ENCODE peak calls at places on chromosomes 1 and 21, in four cellular contexts. N, K, Z and B are unnamed samples.

GRCh38 chr1:111719561-111720239 is 19.5 kb downstream of the INKA2 start:
- DNase-seq in N (no peak), K (no peak), Z (no peak), B (no peak)

GRCh38 chr1:31732751-31733289 is 29.0 kb upstream of the COL16A1 start:
- DNase-seq in N (no peak), K (no peak), Z (no peak), B (no peak)

GRCh38 chr1:119141020-119141424 is 569 bp upstream of the WARS2 start:
- DNase-seq in N (peak; percentile 31), K (peak; percentile 41), Z (peak; percentile 76), B (no peak)

GRCh38 chr1:50983403-50983802 is 13.4 kb downstream of the CDKN2C start:
- DNase-seq in N (no peak), K (no peak), Z (no peak), B (no peak)

GRCh38 chr1:69919922-69920273 is 285.5 kb downstream of the LRRC40 start:
- DNase-seq in N (no peak), K (no peak), Z (no peak), B (no peak)

GRCh38 chr1:188723332-188724020 is 1754.2 kb downstream of the BRINP3 start:
- DNase-seq in N (no peak), K (no peak), Z (no peak), B (no peak)

GRCh38 chr1:75712306-75712705 is 12.2 kb upstream of the ACADM start:
- DNase-seq in N (no peak), K (no peak), Z (no peak), B (no peak)

GRCh38 chr1:84089470-84090261 is 54.4 kb upstream of the PRKACB start:
- DNase-seq in N (no peak), K (peak; percentile 88), Z (no peak), B (no peak)

GRCh38 chr1:79760521-79760920 is 754.0 kb upstream of the ADGRL4 start:
- DNase-seq in N (no peak), K (no peak), Z (no peak), B (no peak)

GRCh38 chr1:212118167-212118871 is 82.8 kb downstream of the DTL start:
- DNase-seq in N (no peak), K (peak; percentile 30), Z (no peak), B (no peak)

GRCh38 chr1:41849211-41849759 is 69.4 kb downstream of the HIVEP3 start:
- DNase-seq in N (no peak), K (no peak), Z (no peak), B (no peak)

GRCh38 chr1:239232921-239233320 is 153.4 kb upstream of the CHRM3 start:
- DNase-seq in N (no peak), K (no peak), Z (no peak), B (no peak)

GRCh38 chr21:22881131-22881530 is 1882.9 kb downstream of the NCAM2 start:
- DNase-seq in N (no peak), K (no peak), Z (no peak), B (no peak)

GRCh38 chr1:212667223-212668139 is 32.2 kb downstream of the BATF3 start:
- DNase-seq in N (no peak), K (peak; percentile 100), Z (no peak), B (no peak)

GRCh38 chr1:8019229-8019620 is 6.9 kb downstream of the ERRFI1 start:
- DNase-seq in N (no peak), K (no peak), Z (no peak), B (no peak)

GRCh38 chr1:152869808-152870419 is 8.2 kb upstream of the SMCP start:
- DNase-seq in N (peak; percentile 44), K (peak; percentile 66), Z (peak; percentile 78), B (peak; percentile 64)

GRCh38 chr1:222182641-222183040 is 365.3 kb downstream of the HHIPL2 start:
- DNase-seq in N (no peak), K (peak; percentile 71), Z (no peak), B (no peak)

GRCh38 chr1:232274236-232274855 is 355.6 kb downstream of the SIPA1L2 start:
- DNase-seq in N (no peak), K (no peak), Z (no peak), B (no peak)

GRCh38 chr21:23921670-23922418 is 1685.4 kb downstream of the MRPL39 start:
- DNase-seq in N (no peak), K (no peak), Z (no peak), B (no peak)

GRCh38 chr21:37072239-37072987 is 458 bp downstream of the PIGP start:
- DNase-seq in N (peak; percentile 70), K (peak; percentile 78), Z (peak; percentile 90), B (no peak)

GRCh38 chr1:41662061-41662655 is 177.7 kb upstream of the EDN2 start:
- DNase-seq in N (peak; percentile 75), K (peak; percentile 82), Z (peak; percentile 92), B (peak; percentile 93)

GRCh38 chr1:54464031-54464476 is 57.9 kb upstream of the SSBP3 start:
- DNase-seq in N (no peak), K (no peak), Z (no peak), B (no peak)

GRCh38 chr21:33236799-33237198 is 7.1 kb downstream of the IFNAR2 start:
- DNase-seq in N (no peak), K (peak; percentile 21), Z (no peak), B (no peak)

GRCh38 chr1:232477728-232478127 is 152.2 kb downstream of the SIPA1L2 start:
- DNase-seq in N (no peak), K (peak; percentile 100), Z (no peak), B (no peak)